ENCODE peak calls at places on chromosomes 12 and 14, in eight cellular contexts. F, Z, B, W, I, X, Q and Y are unnamed samples.

GRCh38 chr14:99393059-99393655 is 87.5 kb downstream of the SETD3 start:
- DNase-seq in Z (peak), B (peak), Q (peak), W (peak), X (peak), I (no peak), F (no peak), Y (peak)

GRCh38 chr14:60275932-60276331 is 26.9 kb downstream of the PPM1A start:
- DNase-seq in W (no peak), F (no peak), Z (no peak), B (no peak), I (no peak), X (no peak), Q (no peak), Y (no peak)

GRCh38 chr12:131287015-131287937 is 333.6 kb downstream of the ADGRD1 start:
- DNase-seq in W (no peak), X (no peak), B (no peak), Z (no peak), I (peak), Q (peak), F (peak), Y (no peak)

GRCh38 chr12:7090222-7090998 is 1.8 kb downstream of the C1R start:
- DNase-seq in B (no peak), F (no peak), I (peak), W (no peak), X (no peak), Z (peak), Q (peak), Y (no peak)

GRCh38 chr12:38367506-38367905 is 50.9 kb downstream of the ALG10B start:
- DNase-seq in F (no peak), W (no peak), X (no peak), B (no peak), Q (no peak), Z (no peak), I (no peak), Y (no peak)

GRCh38 chr12:29564925-29565324 is 67.4 kb upstream of the OVCH1 start:
- DNase-seq in B (no peak), Z (no peak), I (no peak), X (no peak), W (no peak), Q (no peak), F (no peak), Y (no peak)

GRCh38 chr14:51538973-51539372 is 112.7 kb upstream of the FRMD6 start:
- DNase-seq in I (no peak), F (no peak), Q (no peak), B (no peak), X (no peak), Z (no peak), W (no peak), Y (no peak)

GRCh38 chr14:58942516-58942915 is 246.0 kb upstream of the DAAM1 start:
- DNase-seq in I (no peak), F (no peak), B (no peak), Z (peak), W (no peak), X (no peak), Q (no peak), Y (no peak)

GRCh38 chr12:79877246-79877645 is 57.7 kb downstream of the PPP1R12A start:
- DNase-seq in Q (no peak), W (no peak), X (no peak), I (no peak), Z (no peak), B (no peak), F (no peak), Y (no peak)

GRCh38 chr14:22463763-22464173 is 125.3 kb downstream of the DAD1 start:
- DNase-seq in B (no peak), I (no peak), X (no peak), Q (no peak), W (no peak), Z (no peak), F (no peak), Y (no peak)

GRCh38 chr14:75280448-75280830 is 1.8 kb downstream of the FOS start:
- DNase-seq in W (no peak), I (no peak), B (peak), F (no peak), Q (no peak), Z (no peak), X (no peak), Y (no peak)

GRCh38 chr12:56565510-56566101 is 44.0 kb downstream of the RBMS2 start:
- DNase-seq in Q (peak), Z (peak), F (peak), I (no peak), X (peak), B (peak), W (peak), Y (peak)

GRCh38 chr12:64824500-64825142 is at the start of gene TBC1D30:
- DNase-seq in X (no peak), I (no peak), F (no peak), W (no peak), Z (peak), B (no peak), Q (peak), Y (peak)

GRCh38 chr14:34633697-34634096 is 3.7 kb upstream of the SNX6 start:
- DNase-seq in F (no peak), B (no peak), I (no peak), X (no peak), Q (no peak), W (no peak), Z (no peak), Y (no peak)

GRCh38 chr14:64074961-64075619 is 219.1 kb downstream of the ESR2 start:
- DNase-seq in Q (no peak), X (peak), Z (peak), I (no peak), F (no peak), B (peak), W (no peak), Y (no peak)

GRCh38 chr12:6069452-6070093 is 54.9 kb downstream of the VWF start:
- DNase-seq in I (no peak), Q (no peak), X (no peak), W (no peak), Z (peak), B (peak), F (no peak), Y (no peak)

GRCh38 chr14:68111733-68112270 is 292.2 kb downstream of the RAD51B start:
- DNase-seq in X (no peak), Z (no peak), W (no peak), Q (no peak), B (no peak), F (no peak), I (no peak), Y (no peak)

GRCh38 chr14:68549057-68549421 is 243.8 kb downstream of the ZFP36L1 start:
- DNase-seq in F (peak), B (peak), I (no peak), X (peak), Z (peak), Q (no peak), W (no peak), Y (no peak)

GRCh38 chr12:63967358-63967757 is 122.9 kb downstream of the SRGAP1 start:
- DNase-seq in Q (no peak), W (no peak), B (peak), X (no peak), I (no peak), F (no peak), Z (peak), Y (no peak)

GRCh38 chr14:80425686-80426085 is 214.4 kb upstream of the DIO2 start:
- DNase-seq in I (peak), F (no peak), Q (no peak), W (no peak), B (peak), X (peak), Z (peak), Y (no peak)

GRCh38 chr14:88791629-88792571 is 853 bp downstream of the EML5 start:
- DNase-seq in Q (peak), W (peak), Z (no peak), F (no peak), X (peak), I (no peak), B (no peak), Y (peak)

GRCh38 chr12:94621662-94622359 is 28.5 kb downstream of the TMCC3 start:
- DNase-seq in I (peak), X (no peak), Z (no peak), B (peak), W (peak), Q (peak), F (no peak), Y (no peak)

GRCh38 chr14:22848391-22849164 is 12.2 kb downstream of the MMP14 start:
- DNase-seq in B (peak), W (peak), X (no peak), Z (peak), I (peak), Q (peak), F (peak), Y (peak)

GRCh38 chr12:2259368-2259767 is 206.6 kb downstream of the CACNA1C start:
- DNase-seq in Q (no peak), I (no peak), Z (no peak), F (no peak), B (peak), X (no peak), W (no peak), Y (no peak)

GRCh38 chr14:77240336-77240915 is 30.6 kb downstream of the NGB start:
- DNase-seq in Z (no peak), F (no peak), X (no peak), B (no peak), W (no peak), I (no peak), Q (no peak), Y (no peak)

GRCh38 chr14:99122521-99123125 is 149.4 kb downstream of the BCL11B start:
- DNase-seq in I (no peak), X (no peak), W (no peak), F (peak), Q (peak), B (no peak), Z (no peak), Y (no peak)

GRCh38 chr14:73744175-73744867 is 30.1 kb upstream of the PNMA1 start:
- DNase-seq in Q (no peak), W (peak), I (no peak), F (no peak), X (no peak), Z (no peak), B (no peak), Y (no peak)

GRCh38 chr12:92539966-92540791 is 162.6 kb upstream of the PLEKHG7 start:
- DNase-seq in B (no peak), Z (no peak), W (no peak), F (no peak), I (no peak), X (no peak), Q (peak), Y (no peak)

GRCh38 chr12:69196302-69197288 is 42.8 kb upstream of the CPSF6 start:
- DNase-seq in I (no peak), Q (peak), X (no peak), W (peak), F (no peak), Z (peak), B (peak), Y (no peak)

GRCh38 chr12:114762490-114763110 is 78.6 kb upstream of the TBX3 start:
- DNase-seq in Z (peak), Q (no peak), I (no peak), B (peak), X (no peak), W (no peak), F (no peak), Y (no peak)

GRCh38 chr12:55818140-55818728 is 393 bp downstream of the ORMDL2 start:
- DNase-seq in I (no peak), B (no peak), Q (no peak), X (no peak), Z (no peak), F (no peak), W (no peak), Y (no peak)

GRCh38 chr14:33273978-33274377 is 335.3 kb downstream of the NPAS3 start:
- DNase-seq in B (no peak), Z (no peak), W (no peak), X (no peak), Q (no peak), F (no peak), I (no peak), Y (no peak)

GRCh38 chr14:104302794-104303405 is 164.5 kb downstream of the KIF26A start:
- DNase-seq in X (no peak), F (no peak), B (no peak), W (no peak), Q (no peak), I (peak), Z (no peak), Y (no peak)

GRCh38 chr12:85923767-85924331 is 49.8 kb downstream of the NTS start:
- DNase-seq in X (no peak), B (peak), Z (peak), W (no peak), F (no peak), I (no peak), Q (no peak), Y (no peak)

GRCh38 chr12:15752780-15753179 is 36.4 kb downstream of the EPS8 start:
- DNase-seq in B (peak), F (no peak), Q (no peak), Z (peak), I (no peak), W (no peak), X (no peak), Y (no peak)

DNA sequence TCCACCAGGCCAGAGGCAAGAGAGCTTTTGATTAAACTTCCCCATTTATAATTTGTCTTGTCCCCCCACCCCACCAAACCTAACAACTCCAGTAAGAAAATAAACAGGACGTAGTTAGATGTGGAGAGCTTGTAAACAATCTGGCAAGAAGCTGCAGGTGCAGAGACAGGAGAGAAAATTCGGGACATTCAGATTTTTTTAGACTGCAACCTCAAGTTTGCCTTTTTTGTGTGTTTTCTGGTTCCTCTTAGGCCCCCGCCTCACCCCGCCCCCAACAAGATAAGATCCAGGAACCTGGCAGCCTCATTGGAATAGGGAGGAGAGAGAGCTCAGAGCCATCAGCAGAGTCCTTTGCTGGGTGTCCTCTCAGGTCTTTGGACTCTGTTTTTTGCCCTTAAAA is 2.8 kb downstream of the HOXC10 start:
- DNase-seq in F (no peak), Q (no peak), W (no peak), X (no peak), B (no peak), Z (no peak), I (no peak), Y (no peak)
- H3K4me3 ChIP-seq in F (peak), Q (no peak), W (no peak), X (no peak), B (no peak), Z (peak), I (no peak), Y (no peak)

GRCh38 chr14:56004807-56005579 is 113.2 kb upstream of the PELI2 start:
- DNase-seq in F (no peak), Z (peak), Q (peak), X (peak), W (peak), B (peak), I (no peak), Y (peak)
- H3K4me3 ChIP-seq in F (peak), Z (peak), Q (no peak), X (peak), W (peak), B (peak), I (no peak), Y (peak)

GRCh38 chr12:47268501-47269459 is 189.0 kb upstream of the AMIGO2 start:
- DNase-seq in W (no peak), B (no peak), Z (no peak), F (no peak), I (no peak), Q (no peak), X (no peak), Y (peak)
- H3K4me3 ChIP-seq in W (no peak), B (no peak), Z (no peak), F (no peak), I (no peak), Q (no peak), X (no peak), Y (no peak)

DNA sequence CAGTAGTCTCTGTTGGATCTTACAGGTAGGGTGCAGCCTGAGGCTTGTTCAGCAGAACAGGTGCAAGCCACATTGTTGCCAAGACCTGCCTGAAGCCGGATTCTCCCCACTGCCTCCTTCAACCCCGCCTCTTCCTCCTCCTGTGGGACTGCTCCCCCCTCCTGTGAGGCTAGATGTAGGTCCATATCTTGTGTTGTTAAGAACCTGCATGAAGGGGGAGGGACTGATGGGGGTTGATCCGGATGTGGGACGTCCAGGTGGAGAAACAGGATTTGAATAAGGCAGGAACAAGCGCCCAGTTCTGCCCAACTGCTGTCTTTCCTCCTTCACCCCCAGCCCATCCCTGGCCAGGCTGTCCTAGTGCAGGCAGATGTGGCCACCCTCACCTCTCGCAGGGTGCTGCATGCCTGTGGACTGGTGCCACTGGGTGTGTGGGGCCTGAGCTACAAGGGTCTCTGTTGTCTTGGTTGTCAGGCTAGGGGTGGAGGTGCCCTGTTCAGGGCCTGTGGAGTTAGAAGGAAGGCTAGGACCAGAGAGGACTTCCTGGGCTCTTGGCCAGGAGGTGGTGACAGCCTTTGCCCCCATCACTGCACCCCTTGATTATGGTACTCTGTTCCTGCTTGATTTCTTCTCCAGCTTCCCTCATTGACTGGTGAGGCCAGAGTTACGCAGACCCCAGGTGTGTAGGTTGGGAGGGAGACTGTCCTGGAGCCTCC is 1.4 kb downstream of the NR4A1 start:
- DNase-seq in B (peak), X (no peak), W (peak), I (no peak), Z (no peak), Q (no peak), F (no peak), Y (peak)
- H3K4me3 ChIP-seq in B (peak), X (peak), W (peak), I (no peak), Z (peak), Q (peak), F (peak), Y (peak)